ENCODE peak calls at places on chromosome 1, in six cellular contexts. A is PC-3, G is NT2/D1, Q is GM23338, J is cardiac muscle cell, Y is Caco-2. H is an unnamed sample.

GRCh38 chr1:219066631-219067349 is 106.9 kb upstream of the LYPLAL1 start:
- DNase-seq in Q (peak; percentile 33), G (no peak), A (peak; percentile 88), Y (no peak), J (peak; percentile 36), H (no peak)

GRCh38 chr1:171075041-171075440 is 15.7 kb upstream of the FMO3 start:
- DNase-seq in Y (no peak), A (no peak), Q (no peak), G (no peak), J (no peak), H (no peak)

GRCh38 chr1:244458781-244459180 is 2.3 kb upstream of the CATSPERE start:
- DNase-seq in A (no peak), G (no peak), Y (peak; percentile 78), Q (no peak), J (no peak), H (no peak)

GRCh38 chr1:112971006-112971405 is 15.0 kb upstream of the SLC16A1 start:
- DNase-seq in J (no peak), Q (no peak), Y (no peak), G (no peak), A (no peak), H (no peak)

GRCh38 chr1:218284377-218284916 is 646 bp upstream of the RRP15 start:
- DNase-seq in Q (peak; percentile 27), A (peak; percentile 61), J (peak; percentile 4), G (no peak), Y (no peak), H (no peak)

GRCh38 chr1:79197421-79197820 is 190.9 kb upstream of the ADGRL4 start:
- DNase-seq in J (peak; percentile 16), A (peak; percentile 45), G (peak; percentile 23), Y (no peak), Q (peak; percentile 55), H (peak; percentile 41)

GRCh38 chr1:175208773-175209492 is 16.4 kb upstream of the KIAA0040 start:
- DNase-seq in Q (no peak), J (no peak), G (no peak), Y (no peak), A (no peak), H (no peak)

GRCh38 chr1:247433922-247434476 is 18.0 kb downstream of the NLRP3 start:
- DNase-seq in A (no peak), Y (no peak), J (no peak), G (no peak), Q (no peak), H (no peak)

GRCh38 chr1:37089750-37090149 is 55.4 kb upstream of the GRIK3 start:
- DNase-seq in J (no peak), Y (no peak), G (no peak), A (no peak), Q (no peak), H (no peak)

GRCh38 chr1:236645016-236645680 is 40.8 kb upstream of the HEATR1 start:
- DNase-seq in Y (no peak), Q (no peak), A (no peak), G (no peak), J (no peak), H (no peak)

GRCh38 chr1:19325958-19326747 is 14.0 kb downstream of the SLC66A1 start:
- DNase-seq in A (no peak), G (no peak), Y (no peak), Q (peak; percentile 57), J (no peak), H (no peak)

GRCh38 chr1:19324665-19324990 is 12.5 kb downstream of the SLC66A1 start:
- DNase-seq in Y (no peak), G (no peak), J (no peak), Q (no peak), A (no peak), H (no peak)

GRCh38 chr1:19326748-19327065 is 14.6 kb downstream of the SLC66A1 start:
- DNase-seq in Y (no peak), J (no peak), G (no peak), A (no peak), Q (no peak), H (no peak)

GRCh38 chr1:19323987-19324664 is 12.0 kb downstream of the SLC66A1 start:
- DNase-seq in A (no peak), Q (no peak), Y (no peak), G (no peak), J (no peak), H (no peak)

GRCh38 chr1:19325368-19325957 is 13.3 kb downstream of the SLC66A1 start:
- DNase-seq in A (no peak), Y (no peak), Q (no peak), J (no peak), G (no peak), H (no peak)
- H3K36me3 ChIP-seq in A (no peaks in the 10 kb centered on the region), Y (no peaks in the 10 kb centered on the region), Q (no peaks in the 10 kb centered on the region), J (peaks cover 5% of the 10 kb centered on the region), G (peaks cover 63% of the 10 kb centered on the region), H (peaks cover 28% of the 10 kb centered on the region)

DNA sequence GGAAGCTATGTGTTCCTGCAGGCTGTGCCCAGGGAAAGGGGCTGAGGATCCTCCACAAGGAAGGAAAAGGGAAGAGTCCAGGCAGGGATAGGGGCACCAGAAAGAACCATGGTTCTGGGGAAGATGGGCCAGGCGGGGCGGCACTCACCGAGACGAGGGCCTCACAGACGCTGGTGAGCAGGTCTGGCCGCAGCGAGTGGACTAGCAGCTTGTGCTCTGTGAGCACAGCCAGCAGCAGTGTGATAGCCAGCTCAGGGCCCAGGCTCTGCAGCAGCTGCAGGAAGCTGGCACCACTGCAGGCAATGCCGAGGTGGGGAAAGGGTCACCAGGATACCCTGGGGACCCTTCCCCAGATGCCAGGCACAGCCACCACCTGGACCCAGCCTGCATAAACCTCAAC is 5.8 kb downstream of the DENND4B start:
- DNase-seq in J (no peak), Q (no peak), G (no peak), Y (no peak), A (no peak), H (no peak)
- H3K36me3 ChIP-seq in J (peaks cover 33% of the 10 kb centered on the region), Q (peaks cover 15% of the 10 kb centered on the region), G (peaks cover 87% of the 10 kb centered on the region), Y (peaks cover 14% of the 10 kb centered on the region), A (peaks cover 5% of the 10 kb centered on the region), H (peaks cover 40% of the 10 kb centered on the region)

DNA sequence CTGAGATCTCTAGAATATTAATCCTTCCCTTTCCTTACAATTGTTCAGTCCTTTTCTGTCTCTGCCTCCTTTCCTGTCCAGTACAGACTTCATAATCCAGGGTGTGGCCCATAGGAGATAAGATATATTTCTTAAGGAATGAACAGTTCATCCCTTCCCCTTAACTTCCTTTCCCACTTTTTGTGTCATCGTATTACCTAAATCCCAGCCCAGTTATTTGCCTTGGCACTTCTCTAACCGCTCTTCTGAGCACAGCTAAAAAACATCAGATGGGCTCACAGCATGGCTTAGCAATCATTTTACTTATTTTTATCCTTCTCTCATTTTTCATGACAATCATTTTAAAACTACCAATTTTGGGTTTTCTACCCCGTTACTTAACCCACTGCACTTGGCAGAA is 39.6 kb downstream of the F3 start:
- DNase-seq in J (no peak), G (no peak), Y (no peak), A (no peak), Q (no peak), H (no peak)
- H3K36me3 ChIP-seq in J (peaks cover 24% of the 10 kb centered on the region), G (peaks cover 51% of the 10 kb centered on the region), Y (no peaks in the 10 kb centered on the region), A (peaks cover 19% of the 10 kb centered on the region), Q (no peaks in the 10 kb centered on the region), H (peaks cover 19% of the 10 kb centered on the region)

DNA sequence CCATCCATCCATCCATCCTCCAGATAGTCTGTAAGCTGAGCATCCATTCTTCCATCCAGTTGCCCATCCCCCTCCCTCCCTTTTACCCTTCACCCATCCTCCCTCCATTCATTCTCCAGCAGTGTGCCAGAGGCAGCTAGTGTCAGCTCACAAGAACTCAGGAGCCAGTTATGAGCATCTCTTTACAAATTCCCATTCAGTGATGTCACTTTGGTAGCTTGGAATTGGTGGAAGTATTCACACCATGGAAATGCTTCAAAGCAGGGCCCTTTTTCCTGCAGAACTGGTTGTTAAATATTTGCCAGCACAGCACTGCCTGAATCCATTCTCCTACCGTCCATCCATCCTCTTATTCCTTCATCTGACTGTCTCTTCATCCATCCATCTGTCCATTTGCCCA is 72.5 kb downstream of the ARHGEF10L start:
- DNase-seq in G (no peak), J (no peak), Y (no peak), Q (no peak), A (peak; percentile 27), H (no peak)
- H3K36me3 ChIP-seq in G (peaks cover 47% of the 10 kb centered on the region), J (no peaks in the 10 kb centered on the region), Y (peaks cover 1% of the 10 kb centered on the region), Q (no peaks in the 10 kb centered on the region), A (no peaks in the 10 kb centered on the region), H (no peaks in the 10 kb centered on the region)

DNA sequence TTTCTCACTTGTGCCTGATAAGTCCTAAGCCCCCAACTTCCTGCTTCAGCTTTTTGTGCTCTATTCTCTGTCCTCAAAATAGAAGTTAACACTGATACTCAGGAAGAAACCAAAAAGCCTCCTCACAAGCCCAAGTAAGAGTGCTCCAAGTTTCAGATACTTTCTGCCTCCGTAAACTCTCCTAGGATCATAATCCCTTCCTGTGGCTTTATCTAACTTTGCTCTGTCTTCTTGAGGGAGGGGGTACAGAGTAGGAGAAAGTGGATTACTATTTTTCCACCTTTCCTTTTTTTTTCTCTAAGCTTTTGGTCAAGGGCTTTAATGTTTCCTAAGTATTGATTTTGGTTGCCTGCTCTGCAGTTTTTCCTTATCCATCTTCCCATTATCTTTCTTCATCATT is 54.6 kb downstream of the DPH5 start:
- DNase-seq in J (no peak), G (no peak), A (no peak), Q (no peak), Y (no peak), H (no peak)
- H3K36me3 ChIP-seq in J (peaks cover 7% of the 10 kb centered on the region), G (peaks cover 15% of the 10 kb centered on the region), A (peaks cover 5% of the 10 kb centered on the region), Q (peaks cover under 1% of the 10 kb centered on the region), Y (no peaks in the 10 kb centered on the region), H (peaks cover 40% of the 10 kb centered on the region)

GRCh38 chr1:226651041-226651731 is 87.9 kb downstream of the ITPKB start:
- DNase-seq in Y (no peak), G (no peak), Q (no peak), J (no peak), A (no peak), H (no peak)
- H3K36me3 ChIP-seq in Y (no peaks in the 10 kb centered on the region), G (peaks cover 26% of the 10 kb centered on the region), Q (no peaks in the 10 kb centered on the region), J (no peaks in the 10 kb centered on the region), A (peaks cover 3% of the 10 kb centered on the region), H (peaks cover 19% of the 10 kb centered on the region)

GRCh38 chr1:32665915-32666314 is 14.9 kb downstream of the RBBP4 start:
- DNase-seq in A (no peak), Y (no peak), J (peak; percentile 60), G (no peak), Q (no peak), H (no peak)

GRCh38 chr1:32666866-32667566 is 16.0 kb downstream of the RBBP4 start:
- DNase-seq in Y (peak; percentile 44), J (peak; percentile 55), A (no peak), G (no peak), Q (no peak), H (no peak)
- H3K36me3 ChIP-seq in Y (no peaks in the 10 kb centered on the region), J (peaks cover 62% of the 10 kb centered on the region), A (peaks cover 67% of the 10 kb centered on the region), G (peaks cover 94% of the 10 kb centered on the region), Q (peaks cover 70% of the 10 kb centered on the region), H (peaks cover 93% of the 10 kb centered on the region)

DNA sequence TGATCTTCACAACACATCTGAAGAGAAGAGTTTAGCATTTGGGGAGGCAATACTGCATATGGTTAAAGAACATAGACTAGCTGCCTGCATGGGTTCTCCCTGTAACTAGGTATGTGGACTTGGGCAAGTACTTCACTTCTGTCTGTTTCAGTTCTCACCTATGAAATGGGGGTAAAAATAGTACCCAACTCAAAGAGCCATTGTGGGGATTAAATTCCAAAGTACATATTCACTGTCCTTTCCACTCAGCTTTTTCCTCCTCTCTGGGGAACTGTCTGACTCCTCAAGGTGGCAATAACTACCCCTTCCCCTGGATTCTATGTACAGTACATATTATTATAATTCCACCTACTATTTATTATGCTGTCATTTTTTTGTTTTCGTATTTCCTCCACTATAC is 44.7 kb downstream of the USP24 start:
- DNase-seq in Y (no peak), G (no peak), A (no peak), Q (no peak), J (no peak), H (no peak)
- H3K36me3 ChIP-seq in Y (no peaks in the 10 kb centered on the region), G (peaks cover 76% of the 10 kb centered on the region), A (peaks cover 19% of the 10 kb centered on the region), Q (no peaks in the 10 kb centered on the region), J (peaks cover 10% of the 10 kb centered on the region), H (peaks cover 89% of the 10 kb centered on the region)